ENCODE peak calls at places on chromosome 18, in six cellular contexts. L, W, O, N, J and M are unnamed samples.

GRCh38 chr18:69895081-69896047 is 52.3 kb downstream of the CD226 start:
- DNase-seq in L (no peak), W (no peak), O (no peak), N (no peak), J (no peak), M (no peak)

GRCh38 chr18:48801728-48802542 is 148.8 kb downstream of the SMAD7 start:
- DNase-seq in L (no peak), W (no peak), O (no peak), N (peak), J (peak), M (no peak)

GRCh38 chr18:48786621-48787522 is 163.9 kb downstream of the SMAD7 start:
- DNase-seq in L (no peak), W (no peak), O (no peak), N (no peak), J (no peak), M (no peak)

GRCh38 chr18:37507239-37507638 is 58.4 kb downstream of the CELF4 start:
- DNase-seq in L (no peak), W (no peak), O (no peak), N (no peak), J (no peak), M (no peak)

GRCh38 chr18:5900249-5900648 is 4.9 kb upstream of the TMEM200C start:
- DNase-seq in L (no peak), W (peak), O (no peak), N (no peak), J (peak), M (no peak)

GRCh38 chr18:48452863-48453323 is 43.7 kb upstream of the ZBTB7C start:
- DNase-seq in L (no peak), W (peak), O (no peak), N (no peak), J (no peak), M (no peak)

GRCh38 chr18:51110073-51110797 is 80.2 kb downstream of the SMAD4 start:
- DNase-seq in L (no peak), W (peak), O (peak), N (peak), J (peak), M (peak)

GRCh38 chr18:51028201-51028805 is 1.7 kb upstream of the SMAD4 start:
- DNase-seq in L (no peak), W (peak), O (no peak), N (no peak), J (peak), M (no peak)

GRCh38 chr18:24231773-24232735 is 93.2 kb downstream of the CABYR start:
- DNase-seq in L (no peak), W (peak), O (no peak), N (no peak), J (no peak), M (no peak)

GRCh38 chr18:58847383-58848071 is 17.1 kb upstream of the ZNF532 start:
- DNase-seq in L (peak), W (no peak), O (peak), N (peak), J (peak), M (no peak)

GRCh38 chr18:10681581-10682367 is 155.9 kb downstream of the NAPG start:
- DNase-seq in L (no peak), W (peak), O (no peak), N (no peak), J (peak), M (no peak)

GRCh38 chr18:73235491-73235890 is 367.7 kb upstream of the NETO1 start:
- DNase-seq in L (peak), W (peak), O (no peak), N (no peak), J (peak), M (peak)

GRCh38 chr18:395481-396250 is 104.8 kb downstream of the COLEC12 start:
- DNase-seq in L (no peak), W (peak), O (no peak), N (no peak), J (peak), M (peak)

GRCh38 chr18:22368066-22368465 is 49.6 kb downstream of the CTAGE1 start:
- DNase-seq in L (no peak), W (no peak), O (no peak), N (no peak), J (no peak), M (no peak)

GRCh38 chr18:6428851-6429395 is 14.2 kb upstream of the L3MBTL4 start:
- DNase-seq in L (no peak), W (no peak), O (no peak), N (no peak), J (no peak), M (no peak)

GRCh38 chr18:1585881-1586488 is 681.3 kb downstream of the ADCYAP1 start:
- DNase-seq in L (no peak), W (peak), O (peak), N (no peak), J (peak), M (peak)

GRCh38 chr18:74013955-74014354 is 133.7 kb downstream of the FBXO15 start:
- DNase-seq in L (no peak), W (peak), O (no peak), N (no peak), J (peak), M (peak)

GRCh38 chr18:31429623-31430022 is 17.9 kb upstream of the DSG3 start:
- DNase-seq in L (no peak), W (no peak), O (no peak), N (peak), J (peak), M (no peak)

GRCh38 chr18:25229080-25229479 is 122.9 kb downstream of the ZNF521 start:
- DNase-seq in L (no peak), W (peak), O (no peak), N (no peak), J (no peak), M (peak)

GRCh38 chr18:40133253-40133652 is 1821.8 kb upstream of the PIK3C3 start:
- DNase-seq in L (no peak), W (no peak), O (no peak), N (no peak), J (peak), M (no peak)

GRCh38 chr18:41268271-41268670 is 686.8 kb upstream of the PIK3C3 start:
- DNase-seq in L (no peak), W (no peak), O (no peak), N (no peak), J (no peak), M (no peak)

GRCh38 chr18:25076980-25077780 is 274.8 kb downstream of the ZNF521 start:
- DNase-seq in L (no peak), W (no peak), O (peak), N (no peak), J (peak), M (no peak)

GRCh38 chr18:35835838-35836237 is 136.6 kb upstream of the RMP24 start:
- DNase-seq in L (no peak), W (no peak), O (no peak), N (no peak), J (no peak), M (no peak)

GRCh38 chr18:46466236-46467160 is 190.5 kb downstream of the LOXHD1 start:
- DNase-seq in L (no peak), W (no peak), O (peak), N (peak), J (no peak), M (no peak)

GRCh38 chr18:49731421-49731841 is 81.9 kb downstream of the ACAA2 start:
- DNase-seq in L (no peak), W (no peak), O (no peak), N (no peak), J (peak), M (no peak)

GRCh38 chr18:79403723-79404566 is 8.2 kb downstream of the NFATC1 start:
- DNase-seq in L (no peak), W (no peak), O (no peak), N (no peak), J (peak), M (no peak)

GRCh38 chr18:47748093-47748796 is 182.2 kb downstream of the SMAD2 start:
- DNase-seq in L (no peak), W (no peak), O (no peak), N (no peak), J (no peak), M (no peak)

GRCh38 chr18:29779096-29779495 is 1263.4 kb downstream of the DSC3 start:
- DNase-seq in L (no peak), W (peak), O (no peak), N (no peak), J (peak), M (peak)

GRCh38 chr18:72652990-72653593 is 109.0 kb upstream of the CBLN2 start:
- DNase-seq in L (peak), W (no peak), O (peak), N (peak), J (peak), M (peak)

GRCh38 chr18:74139888-74140287 is 7.7 kb downstream of the FBXO15 start:
- DNase-seq in L (no peak), W (peak), O (no peak), N (no peak), J (no peak), M (peak)

GRCh38 chr18:48010264-48010663 is 79.8 kb upstream of the SMAD2 start:
- DNase-seq in L (no peak), W (no peak), O (no peak), N (no peak), J (no peak), M (no peak)

GRCh38 chr18:49640741-49641140 is 78.9 kb downstream of the LIPG start:
- DNase-seq in L (no peak), W (no peak), O (no peak), N (no peak), J (no peak), M (no peak)

GRCh38 chr18:26549486-26550435 is 1.4 kb upstream of the KCTD1 start:
- DNase-seq in L (no peak), W (peak), O (peak), N (peak), J (peak), M (peak)

GRCh38 chr18:26546875-26547301 is 1.5 kb downstream of the KCTD1 start:
- DNase-seq in L (no peak), W (no peak), O (no peak), N (no peak), J (no peak), M (no peak)

GRCh38 chr18:26549103-26549485 is 741 bp upstream of the KCTD1 start:
- DNase-seq in L (no peak), W (peak), O (peak), N (no peak), J (peak), M (peak)

GRCh38 chr18:26547302-26548143 is 830 bp downstream of the KCTD1 start:
- DNase-seq in L (no peak), W (peak), O (peak), N (peak), J (peak), M (peak)

GRCh38 chr18:26548144-26549102 is at the start of gene KCTD1:
- DNase-seq in L (no peak), W (peak), O (peak), N (peak), J (peak), M (peak)
- H2BK120ac ChIP-seq in L (no peak), W (peak), O (peak), N (no peak), J (peak), M (peak)

GRCh38 chr18:77973745-77974144 is 724.1 kb downstream of the GALR1 start:
- DNase-seq in L (no peak), W (no peak), O (no peak), N (no peak), J (no peak), M (no peak)

GRCh38 chr18:77974329-77974728 is 724.7 kb downstream of the GALR1 start:
- DNase-seq in L (no peak), W (no peak), O (no peak), N (no peak), J (no peak), M (no peak)

GRCh38 chr18:77967791-77968190 is 718.1 kb downstream of the GALR1 start:
- DNase-seq in L (no peak), W (no peak), O (no peak), N (no peak), J (no peak), M (no peak)

GRCh38 chr18:77967071-77967470 is 717.4 kb downstream of the GALR1 start:
- DNase-seq in L (no peak), W (no peak), O (no peak), N (no peak), J (no peak), M (no peak)

DNA sequence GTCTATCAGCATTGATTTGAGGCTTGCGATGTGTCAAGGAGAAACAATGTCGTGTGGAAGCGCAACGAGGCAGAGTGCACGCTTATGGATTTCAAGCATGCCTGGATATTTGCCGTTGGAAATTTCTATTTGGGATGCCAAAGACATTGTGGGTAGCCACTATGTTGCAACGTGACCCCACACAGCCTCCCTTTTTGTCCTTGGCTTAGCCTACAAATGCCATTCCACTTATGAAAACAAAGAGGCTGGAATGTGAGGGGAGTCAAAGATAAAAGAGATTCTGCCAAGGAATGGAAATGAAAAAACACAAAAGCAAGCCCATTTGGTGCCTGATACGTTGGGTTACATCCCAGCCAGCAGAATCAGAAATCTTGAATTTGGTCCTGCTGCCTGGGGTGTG is 721.2 kb downstream of the GALR1 start:
- DNase-seq in L (peak), W (no peak), O (peak), N (no peak), J (no peak), M (no peak)
- H3K14ac ChIP-seq in L (no peak), W (no peak), O (no peak), N (peak), J (no peak), M (no peak)

GRCh38 chr18:3652380-3653262 is 202.6 kb downstream of the TGIF1 start:
- DNase-seq in L (peak), W (peak), O (no peak), N (peak), J (peak), M (peak)
- H2BK120ac ChIP-seq in L (no peak), W (peak), O (no peak), N (no peak), J (peak), M (peak)

GRCh38 chr18:56330381-56331115 is 307.8 kb downstream of the TXNL1 start:
- DNase-seq in L (no peak), W (no peak), O (no peak), N (no peak), J (no peak), M (no peak)
- H3K14ac ChIP-seq in L (no peak), W (no peak), O (no peak), N (no peak), J (no peak), M (no peak)

DNA sequence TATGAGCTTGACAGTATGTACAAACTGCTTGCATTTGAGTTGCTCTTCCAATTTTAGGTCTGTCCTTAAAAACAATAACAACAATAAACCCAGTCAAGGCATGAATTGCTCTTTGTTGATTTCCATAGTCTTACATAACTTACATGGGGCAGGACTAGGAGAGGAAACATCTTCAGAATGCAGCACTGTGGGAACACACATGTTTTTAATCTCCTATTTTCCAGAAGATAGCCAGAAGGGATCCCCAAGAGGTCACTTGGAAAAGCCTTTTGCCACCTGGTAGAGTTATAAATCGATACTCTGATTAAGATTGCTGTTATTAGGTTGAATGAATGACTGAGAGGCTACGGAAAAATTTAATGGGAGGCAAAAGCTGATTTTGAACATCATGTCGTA is 479.2 kb upstream of the TCF4 start:
- DNase-seq in L (no peak), W (peak), O (no peak), N (no peak), J (no peak), M (no peak)
- H2BK120ac ChIP-seq in L (no peak), W (no peak), O (no peak), N (no peak), J (no peak), M (no peak)

DNA sequence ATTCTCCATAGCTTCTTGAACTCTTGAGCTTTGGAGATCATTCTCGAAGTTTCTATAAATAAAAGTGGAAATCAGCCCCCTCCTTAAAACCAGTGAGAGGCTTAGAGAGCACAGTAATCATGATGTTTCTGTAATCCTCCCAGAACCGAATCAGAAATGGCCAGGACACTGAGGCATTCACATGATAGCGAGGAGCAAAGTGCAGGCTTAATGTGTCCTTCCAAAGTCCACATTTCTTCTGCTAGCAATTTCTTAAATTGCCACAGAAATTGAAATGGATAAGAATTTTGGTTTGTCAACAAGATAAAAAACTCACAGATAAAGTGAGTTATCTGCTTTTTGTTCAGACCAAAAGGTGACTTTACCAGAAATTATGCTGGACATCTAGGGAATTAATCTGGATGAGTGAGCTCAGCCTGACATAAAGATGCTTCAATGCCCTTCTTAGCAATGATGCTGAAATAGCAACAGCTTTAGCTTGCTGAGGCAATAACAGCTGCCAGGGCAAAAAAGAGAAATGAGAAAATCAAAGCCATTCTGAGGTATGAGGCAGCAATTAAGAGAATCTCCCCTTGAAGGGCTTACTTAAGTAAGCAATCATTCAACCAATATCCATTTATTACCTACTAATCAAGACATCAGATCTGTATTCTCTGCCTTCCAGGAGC is 82.4 kb upstream of the PHLPP1 start:
- DNase-seq in L (no peak), W (no peak), O (no peak), N (no peak), J (peak), M (no peak)
- H3K14ac ChIP-seq in L (no peak), W (no peak), O (no peak), N (no peak), J (no peak), M (no peak)

GRCh38 chr18:61982475-61982874 is 89.7 kb upstream of the RNF152 start:
- DNase-seq in L (no peak), W (no peak), O (no peak), N (no peak), J (no peak), M (peak)
- H2BK120ac ChIP-seq in L (no peak), W (no peak), O (no peak), N (no peak), J (no peak), M (no peak)

DNA sequence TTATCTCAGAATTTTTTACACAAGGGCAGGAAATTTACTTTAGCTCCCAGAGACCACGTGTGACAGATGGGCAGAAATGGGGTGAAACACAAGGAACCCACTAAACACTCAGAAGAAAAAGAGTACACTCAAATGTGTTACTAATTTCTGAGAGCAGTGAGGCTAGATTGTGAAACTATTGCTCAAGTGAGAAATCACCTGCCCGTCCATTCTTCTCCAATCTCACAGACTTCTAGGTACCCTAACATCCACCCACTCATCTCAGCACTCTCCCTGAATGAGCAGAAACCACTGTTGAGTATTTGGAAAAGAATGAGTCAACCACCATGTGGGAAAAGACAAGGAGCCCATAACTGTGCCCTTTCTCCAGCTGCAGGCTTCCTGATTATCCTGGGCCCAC is 293.0 kb upstream of the CDH2 start:
- DNase-seq in L (no peak), W (no peak), O (no peak), N (no peak), J (no peak), M (peak)
- H3K14ac ChIP-seq in L (no peak), W (no peak), O (no peak), N (no peak), J (no peak), M (no peak)

DNA sequence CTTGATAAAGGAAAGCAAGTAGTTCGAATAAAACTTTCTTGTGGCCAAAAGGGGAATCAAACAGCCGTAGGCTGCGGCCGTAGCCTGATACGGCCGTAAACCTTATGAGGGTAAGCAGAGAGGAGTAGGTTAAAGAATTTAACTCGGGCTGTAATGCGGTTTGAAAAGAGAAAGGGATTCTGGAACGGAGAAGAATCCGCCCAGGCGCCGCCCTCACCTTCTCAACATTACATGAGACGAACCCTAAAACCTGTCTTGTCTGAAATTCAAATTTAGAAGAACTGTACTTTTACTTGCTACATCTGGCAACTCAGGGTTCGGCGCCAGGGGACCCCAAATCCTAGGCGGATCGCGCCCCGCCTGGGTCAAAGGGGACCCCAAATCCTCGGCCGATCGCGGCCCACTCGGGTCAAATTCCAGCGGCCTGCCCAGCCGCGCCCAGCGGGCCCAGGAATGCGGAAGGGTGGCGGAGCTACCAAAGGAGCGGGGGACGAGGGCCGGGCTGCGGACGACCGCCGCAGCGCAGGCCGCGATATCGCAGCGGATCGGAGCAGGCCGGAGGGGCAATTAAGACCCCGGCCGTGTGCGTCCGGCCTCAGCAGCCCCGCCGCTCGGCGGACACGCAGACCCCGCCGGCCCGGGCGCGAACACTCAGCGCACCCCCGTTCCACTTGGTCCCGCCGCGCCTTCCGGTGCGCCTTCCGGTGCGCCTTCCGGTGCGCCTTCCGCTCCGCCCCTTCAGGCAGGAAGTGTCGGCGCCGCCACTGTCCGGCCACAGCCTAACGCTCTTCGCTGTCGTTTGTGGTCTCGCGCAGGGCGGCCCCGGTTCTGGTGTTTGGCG is at the start of gene MYL12B:
- DNase-seq in L (peak), W (peak), O (peak), N (peak), J (peak), M (peak)
- H2BK120ac ChIP-seq in L (no peak), W (peak), O (peak), N (no peak), J (peak), M (peak)